ENCODE peak calls at places on chromosomes 7 and 10, in four cellular contexts. Z is WTC11, D is GM12878, U is HepG2. K is an unnamed sample.
A peak's percentile ranks its signal among the peaks of the same experiment; 100 is the strongest.

GRCh38 chr10:89283174-89283987 is 18.5 kb upstream of the IFIT2 start:
- DNase-seq in D (no peak), U (no peak), Z (no peak), K (no peak)

GRCh38 chr10:18795549-18795948 is 136.3 kb downstream of the ARL5B start:
- DNase-seq in D (no peak), Z (no peak), U (no peak), K (no peak)

GRCh38 chr7:16587129-16587528 is 58.4 kb downstream of the ANKMY2 start:
- DNase-seq in Z (no peak), U (no peak), D (no peak), K (no peak)

GRCh38 chr10:117980216-117980615 is 66.5 kb downstream of the RAB11FIP2 start:
- DNase-seq in Z (no peak), U (no peak), D (no peak), K (no peak)

GRCh38 chr10:88062798-88063472 is 199.5 kb downstream of the PTEN start:
- DNase-seq in Z (no peak), U (peak; percentile 56), D (no peak), K (no peak)

GRCh38 chr10:22570234-22570633 is 144.1 kb downstream of the PIP4K2A start:
- DNase-seq in U (no peak), D (no peak), Z (no peak), K (no peak)

GRCh38 chr7:44306608-44307007 is 18.8 kb downstream of the CAMK2B start:
- DNase-seq in Z (no peak), D (no peak), U (no peak), K (no peak)

GRCh38 chr7:146635200-146636032 is 518.8 kb downstream of the CNTNAP2 start:
- DNase-seq in U (no peak), Z (no peak), D (no peak), K (no peak)

GRCh38 chr10:79386637-79387465 is 39.6 kb downstream of the PPIF start:
- DNase-seq in Z (peak; percentile 11), U (no peak), D (no peak), K (no peak)
- TF ChIP-seq CBFB in Z (no peak), U (no peak), D (no peak), K (no peak)

DNA sequence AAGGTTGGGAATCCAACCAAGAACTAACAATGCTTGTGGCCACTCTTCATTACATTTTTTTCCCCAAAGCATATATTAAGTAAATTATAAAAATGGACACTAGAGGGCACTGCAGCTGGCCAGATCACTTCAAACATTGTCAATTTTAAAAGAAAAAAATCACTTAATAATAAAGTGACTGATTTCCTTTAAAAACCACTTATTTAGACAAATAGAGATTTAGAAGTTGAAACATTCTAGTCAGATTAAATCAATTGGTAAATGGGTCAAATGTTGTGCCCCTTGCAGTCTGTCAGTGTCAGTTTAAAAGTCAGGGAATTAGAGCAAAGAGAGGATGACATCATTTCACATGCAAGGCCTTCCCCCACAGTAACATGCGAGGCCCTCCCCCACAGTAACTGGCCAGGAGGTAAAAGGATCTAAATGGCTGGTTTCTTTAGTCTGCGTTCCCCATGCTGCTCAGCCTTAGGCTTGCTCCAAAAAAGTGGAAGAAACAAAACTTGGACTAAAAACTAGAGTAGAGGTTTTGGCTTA is 177.9 kb downstream of the SKAP2 start:
- DNase-seq in D (no peak), U (peak; percentile 68), Z (peak; percentile 19), K (peak; percentile 21)
- TF ChIP-seq CBFB in D (no peak), U (no peak), Z (no peak), K (no peak)

GRCh38 chr7:159093351-159093971 is 51.2 kb downstream of the VIPR2 start:
- DNase-seq in Z (no peak), D (no peak), U (no peak), K (no peak)

GRCh38 chr7:159091480-159092475 is 52.9 kb downstream of the VIPR2 start:
- DNase-seq in U (no peak), D (no peak), Z (no peak), K (no peak)

GRCh38 chr7:159094030-159094740 is 50.5 kb downstream of the VIPR2 start:
- DNase-seq in D (no peak), Z (no peak), U (no peak), K (no peak)

GRCh38 chr7:159091041-159091440 is 53.6 kb downstream of the VIPR2 start:
- DNase-seq in D (no peak), U (no peak), Z (no peak), K (no peak)

GRCh38 chr7:159092701-159093121 is 52.0 kb downstream of the VIPR2 start:
- DNase-seq in D (no peak), Z (no peak), U (no peak), K (no peak)
- TF ChIP-seq CBFB in D (no peak), Z (no peak), U (no peak), K (no peak)

DNA sequence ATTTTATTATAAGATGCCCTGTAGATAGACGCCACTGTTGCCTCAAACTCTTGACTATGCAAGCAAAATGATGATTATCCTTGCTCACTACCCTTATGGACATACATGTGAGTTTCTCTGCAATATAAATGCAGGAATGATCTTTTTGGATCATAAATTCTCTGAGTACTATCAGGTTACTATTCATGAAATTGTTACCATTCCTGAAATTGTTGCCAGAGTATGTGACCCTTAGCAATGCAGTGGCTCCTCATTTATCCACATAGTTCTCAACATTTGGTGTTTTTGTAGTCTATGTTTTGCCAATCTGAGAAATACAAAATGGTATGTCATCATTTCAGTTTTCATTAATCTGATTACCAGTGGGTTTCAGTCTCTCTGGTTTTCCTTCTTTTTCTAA is 166.2 kb upstream of the FAM3C start:
- DNase-seq in U (no peak), D (no peak), Z (no peak), K (no peak)
- TF ChIP-seq CBFB in U (no peak), D (no peak), Z (no peak), K (no peak)

GRCh38 chr7:907158-907980 is 31.0 kb downstream of the GET4 start:
- DNase-seq in Z (no peak), U (no peak), D (no peak), K (no peak)
- TF ChIP-seq CBFB in Z (no peak), U (no peak), D (no peak), K (no peak)

GRCh38 chr10:125043824-125044658 is 102.1 kb downstream of the ZRANB1 start:
- DNase-seq in D (no peak), Z (no peak), U (no peak), K (peak; percentile 0)

GRCh38 chr10:125048101-125048864 is 106.4 kb downstream of the ZRANB1 start:
- DNase-seq in D (no peak), Z (peak; percentile 95), U (peak; percentile 52), K (peak; percentile 78)

GRCh38 chr10:125052146-125052545 is 108.2 kb downstream of the CTBP2 start:
- DNase-seq in Z (no peak), D (no peak), U (no peak), K (no peak)

GRCh38 chr10:125054216-125054615 is 106.1 kb downstream of the CTBP2 start:
- DNase-seq in Z (no peak), D (no peak), U (no peak), K (no peak)

DNA sequence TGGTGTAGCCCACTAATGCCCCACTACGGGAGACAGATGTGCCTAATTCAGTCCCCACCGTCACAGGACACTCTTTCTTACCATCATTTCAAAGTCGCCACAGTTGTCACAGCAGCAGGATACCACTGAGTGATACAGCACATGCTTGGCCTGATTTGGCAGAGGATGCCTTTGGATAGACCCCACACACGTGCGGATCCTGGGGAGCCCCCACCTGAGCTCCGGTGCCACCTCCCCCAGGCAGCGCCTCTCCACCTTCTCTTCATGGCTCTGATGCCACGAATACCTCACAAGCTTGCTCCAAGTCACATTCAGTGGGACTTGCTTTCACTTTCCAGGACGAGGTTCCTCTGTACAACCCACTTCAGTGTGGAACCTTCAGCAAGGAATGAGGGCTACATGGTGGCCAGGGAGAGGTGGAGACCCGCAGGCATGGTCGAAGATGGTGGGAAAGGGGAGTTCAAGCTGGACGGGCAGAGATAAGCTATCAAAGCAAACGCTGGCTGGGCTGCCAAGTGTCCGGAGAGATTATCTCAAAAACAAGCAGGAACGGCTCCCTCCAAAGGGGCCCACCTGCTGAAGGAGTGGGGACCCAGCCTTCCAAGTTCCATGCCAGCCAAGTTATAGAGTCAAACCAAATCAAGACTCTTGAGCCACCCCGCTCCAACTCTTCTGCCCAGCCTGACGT is 107.4 kb downstream of the ZRANB1 start:
- DNase-seq in D (no peak), Z (no peak), U (no peak), K (peak; percentile 76)
- TF ChIP-seq CBFB in D (no peak), Z (no peak), U (no peak), K (no peak)